ENCODE peak calls at places on chromosomes 6 and 20, in nine cellular contexts. U, W, V, O, X, D, H, R and Y are unnamed samples.

GRCh38 chr6:151763303-151763702 is 44.2 kb upstream of the ESR1 start:
- DNase-seq in U (no peak), W (no peak), V (no peak), O (no peak), X (no peak), D (no peak), H (no peak), R (no peak), Y (peak)

GRCh38 chr20:22684763-22685443 is 100.5 kb upstream of the FOXA2 start:
- DNase-seq in U (no peak), W (no peak), V (peak), O (peak), X (no peak), D (no peak), H (no peak), R (no peak), Y (peak)

GRCh38 chr6:7899046-7899888 is 11.3 kb downstream of the TXNDC5 start:
- DNase-seq in U (no peak), W (no peak), V (no peak), O (no peak), X (no peak), D (peak), H (no peak), R (peak), Y (peak)

GRCh38 chr6:70166088-70166958 is 136.6 kb downstream of the COL9A1 start:
- DNase-seq in U (no peak), W (peak), V (peak), O (no peak), X (no peak), D (peak), H (no peak), R (peak), Y (no peak)

GRCh38 chr20:32127347-32127746 is 17.8 kb downstream of the TM9SF4 start:
- DNase-seq in U (no peak), W (no peak), V (no peak), O (no peak), X (no peak), D (no peak), H (no peak), R (no peak), Y (no peak)

GRCh38 chr6:42227173-42227850 is 9.7 kb upstream of the MRPS10 start:
- DNase-seq in U (no peak), W (no peak), V (no peak), O (no peak), X (no peak), D (no peak), H (no peak), R (no peak), Y (no peak)

GRCh38 chr6:37922563-37922962 is 103.0 kb downstream of the ZFAND3 start:
- DNase-seq in U (no peak), W (no peak), V (no peak), O (no peak), X (no peak), D (no peak), H (no peak), R (no peak), Y (no peak)

GRCh38 chr20:19903168-19903676 is 113.9 kb upstream of the NAA20 start:
- DNase-seq in U (no peak), W (no peak), V (peak), O (peak), X (no peak), D (peak), H (no peak), R (peak), Y (peak)

GRCh38 chr20:39568090-39568489 is 605.9 kb downstream of the DHX35 start:
- DNase-seq in U (no peak), W (no peak), V (no peak), O (no peak), X (no peak), D (no peak), H (no peak), R (no peak), Y (no peak)

GRCh38 chr6:158803733-158804143 is 15.4 kb downstream of the EZR start:
- DNase-seq in U (no peak), W (no peak), V (no peak), O (no peak), X (peak), D (peak), H (no peak), R (peak), Y (peak)

GRCh38 chr20:13844296-13844695 is 59.5 kb downstream of the NDUFAF5 start:
- DNase-seq in U (no peak), W (no peak), V (no peak), O (no peak), X (no peak), D (no peak), H (no peak), R (no peak), Y (no peak)

GRCh38 chr6:27902335-27903314 is 9.6 kb downstream of the OR2B2 start:
- DNase-seq in U (peak), W (peak), V (peak), O (peak), X (peak), D (peak), H (peak), R (peak), Y (peak)

GRCh38 chr6:44076366-44077200 is 50.7 kb downstream of the MRPL14 start:
- DNase-seq in U (peak), W (no peak), V (no peak), O (no peak), X (no peak), D (peak), H (no peak), R (peak), Y (peak)

GRCh38 chr6:134938896-134939295 is 11.0 kb downstream of the ALDH8A1 start:
- DNase-seq in U (no peak), W (no peak), V (peak), O (no peak), X (peak), D (peak), H (no peak), R (peak), Y (no peak)

GRCh38 chr6:52566853-52567279 is 10.0 kb downstream of the TRAM2 start:
- DNase-seq in U (peak), W (peak), V (no peak), O (no peak), X (no peak), D (no peak), H (peak), R (no peak), Y (peak)

GRCh38 chr6:75418233-75418632 is 75.4 kb downstream of the FILIP1 start:
- DNase-seq in U (no peak), W (no peak), V (peak), O (no peak), X (no peak), D (no peak), H (no peak), R (no peak), Y (no peak)

GRCh38 chr20:42936482-42936881 is 253.2 kb downstream of the PTPRT start:
- DNase-seq in U (no peak), W (no peak), V (no peak), O (no peak), X (no peak), D (no peak), H (no peak), R (no peak), Y (no peak)

GRCh38 chr20:24741673-24742072 is 207.4 kb upstream of the CST7 start:
- DNase-seq in U (peak), W (no peak), V (no peak), O (no peak), X (no peak), D (no peak), H (no peak), R (no peak), Y (no peak)